ENCODE peak calls at places on chromosome 20, in seven cellular contexts. Q is OCI-LY7, V is natural killer cell, O is AG04450, P is right lobe of liver, A is PC-9, W is WTC11. M is an unnamed sample.

GRCh38 chr20:58327211-58327610 is 17.7 kb downstream of the RAB22A start:
- DNase-seq in Q (no peak), V (no peak), O (no peak), P (no peak), A (no peak), W (no peak), M (no peak)

GRCh38 chr20:17663486-17663885 is 18.6 kb downstream of the RRBP1 start:
- DNase-seq in Q (no peak), V (no peak), O (no peak), P (no peak), A (no peak), W (no peak), M (no peak)

GRCh38 chr20:62562831-62563230 is 79.5 kb upstream of the SLCO4A1 start:
- DNase-seq in Q (no peak), V (no peak), O (no peak), P (no peak), A (no peak), W (no peak), M (no peak)

GRCh38 chr20:11246251-11246775 is 572.5 kb upstream of the JAG1 start:
- DNase-seq in Q (no peak), V (no peak), O (no peak), P (no peak), A (no peak), W (no peak), M (no peak)

GRCh38 chr20:39155996-39156395 is 193.9 kb downstream of the DHX35 start:
- DNase-seq in Q (no peak), V (no peak), O (no peak), P (no peak), A (no peak), W (no peak), M (no peak)

GRCh38 chr20:57682184-57683038 is 27.4 kb downstream of the PMEPA1 start:
- DNase-seq in Q (peak; percentile 91), V (no peak), O (no peak), P (no peak), A (no peak), W (no peak), M (no peak)

GRCh38 chr20:7841291-7841966 is 98.8 kb downstream of the HAO1 start:
- DNase-seq in Q (no peak), V (no peak), O (peak; percentile 7), P (no peak), A (no peak), W (no peak), M (no peak)

GRCh38 chr20:33561981-33562601 is 72.2 kb downstream of the CBFA2T2 start:
- DNase-seq in Q (peak; percentile 74), V (no peak), O (peak; percentile 81), P (peak; percentile 76), A (peak; percentile 39), W (no peak), M (no peak)

GRCh38 chr20:20366896-20367680 is 816 bp upstream of the INSM1 start:
- DNase-seq in Q (no peak), V (no peak), O (no peak), P (no peak), A (no peak), W (peak; percentile 54), M (no peak)

GRCh38 chr20:33291830-33292355 is 8.9 kb downstream of the BPIFB1 start:
- DNase-seq in Q (peak; percentile 61), V (peak; percentile 65), O (no peak), P (no peak), A (peak; percentile 61), W (peak; percentile 91), M (peak; percentile 55)

GRCh38 chr20:4299773-4300172 is 284.4 kb upstream of the RNF24 start:
- DNase-seq in Q (no peak), V (no peak), O (no peak), P (no peak), A (no peak), W (no peak), M (no peak)

GRCh38 chr20:35663813-35664543 is 722 bp downstream of the CPNE1 start:
- DNase-seq in Q (peak; percentile 87), V (peak; percentile 68), O (no peak), P (peak; percentile 59), A (peak; percentile 40), W (peak; percentile 45), M (peak; percentile 51)

GRCh38 chr20:4060054-4060795 is 44.9 kb upstream of the RNF24 start:
- DNase-seq in Q (no peak), V (no peak), O (no peak), P (no peak), A (no peak), W (no peak), M (no peak)

GRCh38 chr20:48722002-48722731 is 105.6 kb downstream of the PREX1 start:
- DNase-seq in Q (no peak), V (peak; percentile 48), O (no peak), P (no peak), A (no peak), W (no peak), M (no peak)

GRCh38 chr20:3465301-3465700 is 5.5 kb upstream of the ATRN start:
- DNase-seq in Q (no peak), V (no peak), O (no peak), P (no peak), A (no peak), W (no peak), M (no peak)

GRCh38 chr20:7841967-7842301 is 98.3 kb downstream of the HAO1 start:
- DNase-seq in Q (no peak), V (no peak), O (peak; percentile 51), P (no peak), A (no peak), W (no peak), M (no peak)

GRCh38 chr20:34040300-34041015 is 46.7 kb downstream of the RALY start:
- DNase-seq in Q (no peak), V (no peak), O (no peak), P (no peak), A (no peak), W (no peak), M (no peak)

DNA sequence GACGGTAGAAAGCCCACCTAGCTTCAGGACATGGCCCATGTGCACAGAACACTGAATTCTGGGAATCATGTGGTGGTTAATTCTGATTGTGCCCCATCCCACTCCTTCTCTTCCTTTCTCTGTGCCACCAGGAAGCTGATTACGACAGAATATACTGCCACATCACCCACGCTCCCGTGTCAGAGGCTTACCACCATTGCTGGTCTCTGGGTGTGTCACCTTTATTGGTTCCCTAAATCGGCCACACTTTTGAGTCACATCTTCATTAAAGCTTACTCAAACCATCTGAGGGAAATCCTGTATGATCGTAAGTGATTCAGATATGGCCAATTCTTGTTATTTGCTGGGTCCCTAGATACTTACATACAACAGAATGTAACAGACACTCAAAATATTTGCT is 3.1 kb downstream of the TRMT6 start:
- DNase-seq in Q (no peak), V (no peak), O (no peak), P (no peak), A (no peak), W (no peak), M (no peak)
- TF ChIP-seq CTCF in Q (no peak), V (no peak), O (no peak), P (no peak), A (no peak), W (no peak), M (no peak)

GRCh38 chr20:42483694-42484303 is 705.9 kb downstream of the PTPRT start:
- DNase-seq in Q (peak; percentile 30), V (no peak), O (no peak), P (no peak), A (peak; percentile 10), W (peak; percentile 91), M (no peak)
- TF ChIP-seq CTCF in Q (peak; percentile 74), V (no peak), O (peak; percentile 8), P (peak; percentile 41), A (peak; percentile 67), W (peak; percentile 80), M (no peak)

DNA sequence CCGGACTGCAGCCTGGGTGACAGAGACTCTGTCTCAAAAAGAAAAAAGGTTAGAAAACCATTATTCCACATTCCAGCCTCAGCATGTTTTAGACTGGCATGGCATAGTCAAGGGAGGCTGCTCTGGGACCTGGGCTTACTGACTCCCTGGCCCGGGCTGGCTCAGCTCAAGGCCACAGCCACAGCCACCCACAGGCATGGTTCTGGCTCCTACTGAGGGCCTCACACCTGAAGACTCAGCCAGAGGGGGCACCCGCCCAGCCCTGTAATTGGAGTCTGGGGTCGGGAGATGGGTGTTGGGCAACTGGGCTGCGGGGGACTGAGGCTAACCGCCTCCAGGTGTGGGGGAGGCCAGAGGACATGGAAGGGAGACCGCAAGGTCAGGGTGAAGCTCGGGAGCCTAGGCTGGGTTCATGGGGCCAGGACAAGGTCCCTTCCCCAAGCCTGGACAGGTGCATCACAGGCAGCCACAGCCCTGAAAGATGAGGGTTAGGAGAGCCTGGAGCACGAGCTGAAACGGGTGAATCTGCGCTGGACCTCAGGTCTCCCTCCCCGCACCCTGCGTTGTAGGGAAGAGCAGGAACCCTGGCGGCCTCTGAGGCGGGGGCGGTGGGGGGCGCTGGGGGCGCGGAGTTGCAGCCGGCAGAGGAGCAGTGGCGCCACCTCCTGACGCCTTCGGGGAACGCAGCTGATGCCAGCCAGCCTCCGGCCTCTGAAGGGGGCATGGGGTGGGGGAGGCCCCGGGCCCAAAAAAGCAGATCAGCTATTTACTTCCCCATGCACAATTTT is 67.7 kb upstream of the SRSF6 start:
- DNase-seq in Q (no peak), V (no peak), O (no peak), P (no peak), A (no peak), W (peak; percentile 79), M (no peak)
- TF ChIP-seq CTCF in Q (peak; percentile 68), V (no peak), O (peak; percentile 48), P (no peak), A (peak; percentile 49), W (peak; percentile 95), M (no peak)

GRCh38 chr20:25079171-25079570 is 2.8 kb downstream of the VSX1 start:
- DNase-seq in Q (no peak), V (no peak), O (no peak), P (no peak), A (no peak), W (no peak), M (no peak)

GRCh38 chr20:25078662-25079061 is 3.3 kb downstream of the VSX1 start:
- DNase-seq in Q (no peak), V (no peak), O (no peak), P (no peak), A (no peak), W (no peak), M (no peak)

GRCh38 chr20:25077610-25078169 is 4.3 kb downstream of the VSX1 start:
- DNase-seq in Q (no peak), V (no peak), O (no peak), P (peak; percentile 76), A (peak; percentile 46), W (peak; percentile 48), M (no peak)

GRCh38 chr20:25076201-25076600 is 5.7 kb downstream of the VSX1 start:
- DNase-seq in Q (no peak), V (no peak), O (no peak), P (no peak), A (peak; percentile 39), W (no peak), M (no peak)

DNA sequence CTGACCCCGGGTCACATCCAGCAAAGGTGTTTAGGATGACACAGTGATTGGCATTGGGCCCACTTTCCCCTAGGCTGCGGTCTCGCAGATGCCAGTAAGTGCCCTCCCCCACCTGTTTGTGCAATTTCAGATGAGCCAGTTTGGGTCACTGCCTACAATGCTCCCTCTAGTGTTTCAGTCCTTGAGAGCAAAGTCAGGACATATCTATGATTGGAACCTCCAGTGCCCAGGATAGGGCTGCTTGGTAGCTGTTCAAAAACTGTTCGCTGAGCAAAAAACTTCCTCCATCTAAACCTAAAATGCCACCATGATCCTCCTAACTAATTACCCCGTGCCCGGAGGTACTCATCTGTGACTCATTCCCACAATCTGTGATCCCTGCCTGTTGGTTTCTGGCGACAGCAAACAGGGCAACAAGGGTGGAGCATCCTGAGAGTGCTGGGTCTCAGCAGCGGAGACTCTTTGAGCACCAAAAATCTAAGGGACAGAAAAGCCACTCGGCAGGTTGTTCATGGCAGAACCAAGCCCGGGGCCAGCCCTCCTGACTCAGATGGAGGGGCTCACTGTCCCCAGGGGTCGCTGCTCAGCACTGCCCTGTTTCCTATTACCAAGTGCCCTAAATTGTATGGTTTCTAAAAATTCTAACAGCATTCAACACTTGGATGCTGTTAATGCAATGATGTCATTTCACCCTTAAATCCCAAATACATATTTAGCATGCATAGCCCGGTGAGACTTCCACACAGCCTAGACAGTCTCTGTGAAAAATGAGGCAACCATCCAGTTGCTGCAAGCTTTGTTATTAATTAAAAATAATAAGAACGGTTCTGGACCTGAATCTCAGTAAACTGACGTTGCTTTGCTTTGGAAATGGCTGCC is 5.0 kb downstream of the VSX1 start:
- DNase-seq in Q (peak; percentile 21), V (no peak), O (no peak), P (no peak), A (peak; percentile 93), W (no peak), M (no peak)
- TF ChIP-seq CTCF in Q (peak; percentile 50), V (no peak), O (no peak), P (peak; percentile 56), A (peak; percentile 44), W (no peak), M (no peak)

M was measured in activated B cell treated with CpG ODN at 0.5 μM for 24 hours.